ENCODE peak calls at places on chromosomes 13 and 19, in four cellular contexts. C is brain microvascular endothelial cell, T is thyroid gland, D is IMR-90. W is an unnamed sample.

GRCh38 chr13:40503966-40504591 is 162.4 kb downstream of the FOXO1 start:
- DNase-seq in T (peak; percentile 52), C (peak; percentile 100), D (peak; percentile 25), W (peak; percentile 48)

GRCh38 chr13:98326274-98326673 is 149.2 kb upstream of the RNF113B start:
- DNase-seq in D (no peak), T (no peak), C (no peak), W (no peak)

GRCh38 chr13:95233026-95233635 is 68.1 kb downstream of the ABCC4 start:
- DNase-seq in T (no peak), D (no peak), C (no peak), W (no peak)

GRCh38 chr19:8412783-8413592 is at the start of gene MARCHF2:
- DNase-seq in T (peak; percentile 98), D (peak; percentile 97), C (peak; percentile 92), W (peak; percentile 98)

GRCh38 chr19:52286256-52286655 is 10.7 kb upstream of the ZNF480 start:
- DNase-seq in C (no peak), D (no peak), T (peak; percentile 71), W (no peak)

GRCh38 chr19:32702010-32702409 is 10.4 kb downstream of the NUDT19 start:
- DNase-seq in C (no peak), D (no peak), T (peak; percentile 14), W (no peak)

GRCh38 chr13:98232456-98232855 is 55.4 kb upstream of the RNF113B start:
- DNase-seq in D (peak; percentile 76), C (no peak), T (no peak), W (no peak)

GRCh38 chr19:2494084-2494446 is 18.1 kb downstream of the GADD45B start:
- DNase-seq in T (peak; percentile 27), D (peak; percentile 65), C (peak; percentile 53), W (peak; percentile 72)

GRCh38 chr19:48203227-48203793 is 32.8 kb downstream of the ZSWIM9 start:
- DNase-seq in D (no peak), T (no peak), C (no peak), W (no peak)

GRCh38 chr19:3586124-3586626 is 897 bp downstream of the GIPC3 start:
- DNase-seq in D (no peak), T (no peak), C (no peak), W (no peak)

GRCh38 chr13:53800011-53800410 is 771.4 kb downstream of the OLFM4 start:
- DNase-seq in T (no peak), D (no peak), C (no peak), W (no peak)

GRCh38 chr13:98997738-98998641 is 20.1 kb upstream of the DOCK9 start:
- DNase-seq in T (no peak), D (no peak), C (no peak), W (no peak)

GRCh38 chr13:110546933-110547332 is 14.6 kb downstream of the RAB20 start:
- DNase-seq in D (peak; percentile 89), T (peak; percentile 61), C (peak; percentile 98), W (peak; percentile 86)

GRCh38 chr13:27636624-27637288 is 15.1 kb downstream of the POLR1D start:
- DNase-seq in C (no peak), T (no peak), D (peak; percentile 41), W (no peak)

GRCh38 chr13:93244918-93245280 is 18.3 kb downstream of the GPC6 start:
- DNase-seq in T (no peak), C (no peak), D (peak; percentile 38), W (peak; percentile 59)

GRCh38 chr13:31951215-31951678 is 80.3 kb upstream of the FRY start:
- DNase-seq in T (peak; percentile 60), D (peak; percentile 70), C (no peak), W (no peak)

GRCh38 chr19:7272856-7273578 is 21.2 kb downstream of the INSR start:
- DNase-seq in D (no peak), T (no peak), C (no peak), W (no peak)

GRCh38 chr19:33040994-33041827 is 23.5 kb downstream of the RHPN2 start:
- DNase-seq in C (no peak), D (no peak), T (no peak), W (peak; percentile 66)

GRCh38 chr19:1133471-1133929 is 29.7 kb downstream of the GPX4 start:
- DNase-seq in C (no peak), T (peak; percentile 24), D (no peak), W (peak; percentile 56)

GRCh38 chr13:102870677-102871415 is 25.0 kb downstream of the ERCC5 start:
- DNase-seq in T (peak; percentile 59), D (peak; percentile 65), C (peak; percentile 64), W (peak; percentile 64)

GRCh38 chr13:45847554-45848224 is 3.9 kb downstream of the SIAH3 start:
- DNase-seq in T (peak; percentile 94), D (no peak), C (peak; percentile 43), W (no peak)

GRCh38 chr13:20664304-20664703 is 39.2 kb upstream of the IL17D start:
- DNase-seq in C (no peak), T (no peak), D (no peak), W (no peak)

GRCh38 chr19:18021121-18021755 is 13.3 kb downstream of the ARRDC2 start:
- DNase-seq in T (peak; percentile 85), D (peak; percentile 88), C (peak; percentile 91), W (peak; percentile 78)

GRCh38 chr13:102322211-102322610 is 79.6 kb downstream of the FGF14 start:
- DNase-seq in D (no peak), T (no peak), C (no peak), W (no peak)

GRCh38 chr19:42089191-42089750 is 13.3 kb downstream of the ZNF574 start:
- DNase-seq in C (no peak), D (no peak), T (no peak), W (no peak)
- H3K4me3 ChIP-seq in C (no peak overlapping the region), D (no peak overlapping the region), T (no peak overlapping the region), W (no peak overlapping the region)

GRCh38 chr13:80486407-80486806 is 145.5 kb upstream of the SPRY2 start:
- DNase-seq in C (no peak), T (no peak), D (no peak), W (peak; percentile 35)
- H3K4me3 ChIP-seq in C (no peak overlapping the region), T (no peak overlapping the region), D (no peak overlapping the region), W (no peak overlapping the region)

GRCh38 chr13:73967397-73968165 is 166.6 kb downstream of the KLF12 start:
- DNase-seq in D (no peak), T (peak; percentile 18), C (no peak), W (no peak)
- H3K4me3 ChIP-seq in D (no peak overlapping the region), T (no peak overlapping the region), C (no peak overlapping the region), W (no peak overlapping the region)

DNA sequence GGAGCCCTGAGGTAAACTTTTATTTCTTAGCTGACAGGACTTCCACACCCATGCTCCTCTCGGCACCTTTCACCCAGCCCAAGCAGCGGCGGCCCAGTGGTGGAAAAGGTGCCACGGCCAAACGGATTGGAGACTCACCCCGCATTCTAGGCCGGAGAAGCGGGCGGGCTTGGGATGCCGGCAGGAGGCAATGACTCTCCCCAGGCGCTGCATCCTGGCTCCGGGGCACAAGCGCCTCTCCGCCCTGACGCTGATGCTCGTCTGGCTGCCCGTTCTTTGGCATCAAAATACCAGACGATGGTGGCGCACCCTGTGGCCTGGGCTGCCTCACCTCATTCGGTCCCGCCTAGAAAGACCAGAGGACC is 6.7 kb upstream of the ZNF606 start:
- DNase-seq in D (no peak), C (no peak), T (no peak), W (no peak)
- H3K4me3 ChIP-seq in D (peak overlapping the region; percentile 58), C (peak overlapping the region; percentile 50), T (no peak overlapping the region), W (peak overlapping the region; percentile 52)

GRCh38 chr19:53961523-53962345 is 1.0 kb upstream of the CACNG8 start:
- DNase-seq in C (no peak), D (no peak), T (no peak), W (no peak)
- H3K4me3 ChIP-seq in C (peak overlapping the region; percentile 36), D (no peak overlapping the region), T (no peak overlapping the region), W (peak overlapping the region; percentile 21)

GRCh38 chr13:33252103-33252502 is 33.5 kb downstream of the STARD13 start:
- DNase-seq in C (no peak), T (no peak), D (no peak), W (no peak)

GRCh38 chr13:33249066-33249465 is 36.5 kb downstream of the STARD13 start:
- DNase-seq in T (no peak), D (peak; percentile 81), C (peak; percentile 76), W (no peak)

GRCh38 chr13:33249894-33250293 is 35.7 kb downstream of the STARD13 start:
- DNase-seq in D (no peak), C (no peak), T (no peak), W (no peak)

GRCh38 chr13:33250594-33250993 is 35.0 kb downstream of the STARD13 start:
- DNase-seq in D (peak; percentile 50), C (no peak), T (no peak), W (peak; percentile 61)

GRCh38 chr13:33251131-33251629 is 34.4 kb downstream of the STARD13 start:
- DNase-seq in T (peak; percentile 7), D (peak; percentile 99), C (peak; percentile 94), W (peak; percentile 93)
- H3K4me3 ChIP-seq in T (no peak overlapping the region), D (no peak overlapping the region), C (no peak overlapping the region), W (no peak overlapping the region)

DNA sequence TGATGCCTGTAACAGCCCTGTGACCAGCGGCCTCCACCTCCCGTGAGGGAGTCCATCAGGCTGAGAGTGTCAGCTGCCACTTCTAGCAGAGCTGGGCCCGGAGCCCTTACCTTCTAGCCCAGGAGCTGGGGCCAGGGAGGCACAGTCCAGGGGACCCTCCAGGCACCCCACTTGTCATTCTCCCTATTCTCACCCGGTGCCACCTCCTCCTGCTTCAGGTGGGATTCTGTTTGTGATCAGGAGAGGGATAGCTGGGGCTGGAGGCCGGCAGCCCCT is 4.1 kb downstream of the RASA3 start:
- DNase-seq in D (no peak), C (no peak), T (no peak), W (no peak)
- H3K4me3 ChIP-seq in D (no peak overlapping the region), C (peak overlapping the region; percentile 39), T (no peak overlapping the region), W (peak overlapping the region; percentile 31)

DNA sequence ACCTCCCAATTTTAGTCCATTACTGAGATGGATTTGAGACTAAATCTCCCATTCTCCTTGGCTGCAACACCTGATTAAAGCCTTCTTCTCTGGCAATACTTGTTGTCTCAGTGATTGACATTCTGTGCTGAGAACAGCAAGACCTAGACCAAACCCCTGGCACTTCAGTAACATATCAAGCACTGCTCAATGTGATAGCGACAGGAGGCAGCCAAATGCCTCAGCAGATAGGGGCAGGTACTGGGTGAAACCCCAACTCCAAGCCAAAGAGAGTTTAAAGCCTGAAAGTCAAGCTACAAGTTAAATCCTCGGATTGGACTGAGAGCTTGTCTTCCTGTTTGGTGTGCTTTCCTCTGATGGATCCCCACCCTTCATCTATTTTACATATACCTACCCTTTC is 52.7 kb downstream of the STARD13 start:
- DNase-seq in C (no peak), D (no peak), T (no peak), W (no peak)
- H3K4me3 ChIP-seq in C (no peak overlapping the region), D (no peak overlapping the region), T (no peak overlapping the region), W (no peak overlapping the region)